ENCODE peak calls at places on chromosomes 2 and 18, in six cellular contexts. One of them, this sample, is unnamed. For H3K27me3, the result is how much of the 10 kb centered on the place peaks cover.

GRCh38 chr18:54749291-54749690 is 79.0 kb upstream of the RAB27B start:
- DNase-seq in left ventricle myocardium inferior: no peak
- DNase-seq in AG04450: no peak
- DNase-seq in SK-N-SH: no peak
- DNase-seq in tibial artery: no peak
- DNase-seq in RWPE2: no peak
- DNase-seq in this sample: no peak

GRCh38 chr2:98478861-98479770 is 34.5 kb downstream of the INPP4A start:
- DNase-seq in left ventricle myocardium inferior: no peak
- DNase-seq in AG04450: no peak
- DNase-seq in SK-N-SH: no peak
- DNase-seq in tibial artery: no peak
- DNase-seq in RWPE2: no peak
- DNase-seq in this sample: no peak

GRCh38 chr18:70296289-70296688 is 7.4 kb downstream of the SOCS6 start:
- DNase-seq in left ventricle myocardium inferior: peak
- DNase-seq in AG04450: no peak
- DNase-seq in SK-N-SH: peak
- DNase-seq in tibial artery: no peak
- DNase-seq in RWPE2: no peak
- DNase-seq in this sample: no peak

GRCh38 chr2:147396890-147397289 is 447.9 kb upstream of the ACVR2A start:
- DNase-seq in left ventricle myocardium inferior: no peak
- DNase-seq in AG04450: no peak
- DNase-seq in SK-N-SH: no peak
- DNase-seq in tibial artery: no peak
- DNase-seq in RWPE2: no peak
- DNase-seq in this sample: no peak

GRCh38 chr2:37837576-37838335 is 87.3 kb upstream of the RMDN2 start:
- DNase-seq in left ventricle myocardium inferior: peak
- DNase-seq in AG04450: peak
- DNase-seq in SK-N-SH: no peak
- DNase-seq in tibial artery: no peak
- DNase-seq in RWPE2: no peak
- DNase-seq in this sample: no peak

GRCh38 chr18:21194871-21195771 is 46.9 kb upstream of the GREB1L start:
- DNase-seq in left ventricle myocardium inferior: no peak
- DNase-seq in AG04450: no peak
- DNase-seq in SK-N-SH: peak
- DNase-seq in tibial artery: no peak
- DNase-seq in RWPE2: no peak
- DNase-seq in this sample: no peak

GRCh38 chr2:130370490-130370889 is 14.6 kb downstream of the PTPN18 start:
- DNase-seq in left ventricle myocardium inferior: no peak
- DNase-seq in AG04450: no peak
- DNase-seq in SK-N-SH: no peak
- DNase-seq in tibial artery: no peak
- DNase-seq in RWPE2: no peak
- DNase-seq in this sample: no peak

GRCh38 chr2:110638976-110639695 is 38.7 kb downstream of the BUB1 start:
- DNase-seq in left ventricle myocardium inferior: no peak
- DNase-seq in AG04450: no peak
- DNase-seq in SK-N-SH: no peak
- DNase-seq in tibial artery: no peak
- DNase-seq in RWPE2: no peak
- DNase-seq in this sample: no peak

GRCh38 chr2:158753561-158754302 is 41.4 kb upstream of the DAPL1 start:
- DNase-seq in left ventricle myocardium inferior: peak
- DNase-seq in AG04450: peak
- DNase-seq in SK-N-SH: peak
- DNase-seq in tibial artery: no peak
- DNase-seq in RWPE2: no peak
- DNase-seq in this sample: peak

GRCh38 chr2:127305985-127306585 is 12.1 kb upstream of the ERCC3 start:
- DNase-seq in left ventricle myocardium inferior: no peak
- DNase-seq in AG04450: no peak
- DNase-seq in SK-N-SH: no peak
- DNase-seq in tibial artery: no peak
- DNase-seq in RWPE2: no peak
- DNase-seq in this sample: no peak

GRCh38 chr2:19870792-19871191 is 31.0 kb downstream of the TTC32 start:
- DNase-seq in left ventricle myocardium inferior: no peak
- DNase-seq in AG04450: no peak
- DNase-seq in SK-N-SH: no peak
- DNase-seq in tibial artery: no peak
- DNase-seq in RWPE2: no peak
- DNase-seq in this sample: no peak

GRCh38 chr18:26480897-26481795 is 67.2 kb downstream of the KCTD1 start:
- DNase-seq in left ventricle myocardium inferior: no peak
- DNase-seq in AG04450: peak
- DNase-seq in SK-N-SH: no peak
- DNase-seq in tibial artery: no peak
- DNase-seq in RWPE2: no peak
- DNase-seq in this sample: no peak

GRCh38 chr2:144300632-144301031 is 219.3 kb downstream of the ZEB2 start:
- DNase-seq in left ventricle myocardium inferior: no peak
- DNase-seq in AG04450: no peak
- DNase-seq in SK-N-SH: no peak
- DNase-seq in tibial artery: no peak
- DNase-seq in RWPE2: no peak
- DNase-seq in this sample: no peak

GRCh38 chr2:72750466-72750865 is 75.4 kb downstream of the EXOC6B start:
- DNase-seq in left ventricle myocardium inferior: no peak
- DNase-seq in AG04450: no peak
- DNase-seq in SK-N-SH: no peak
- DNase-seq in tibial artery: no peak
- DNase-seq in RWPE2: no peak
- DNase-seq in this sample: no peak

GRCh38 chr2:216545359-216545758 is 46.7 kb downstream of the RPL37A start:
- DNase-seq in left ventricle myocardium inferior: no peak
- DNase-seq in AG04450: no peak
- DNase-seq in SK-N-SH: no peak
- DNase-seq in tibial artery: no peak
- DNase-seq in RWPE2: no peak
- DNase-seq in this sample: no peak

GRCh38 chr2:29530281-29530680 is 391.1 kb downstream of the ALK start:
- DNase-seq in left ventricle myocardium inferior: no peak
- DNase-seq in AG04450: no peak
- DNase-seq in SK-N-SH: no peak
- DNase-seq in tibial artery: no peak
- DNase-seq in RWPE2: no peak
- DNase-seq in this sample: no peak

GRCh38 chr2:3627500-3628100 is 30.4 kb upstream of the ALLC start:
- DNase-seq in left ventricle myocardium inferior: no peak
- DNase-seq in AG04450: no peak
- DNase-seq in SK-N-SH: no peak
- DNase-seq in tibial artery: peak
- DNase-seq in RWPE2: peak
- DNase-seq in this sample: no peak

GRCh38 chr2:238868616-238869292 is 20.9 kb downstream of the TWIST2 start:
- DNase-seq in left ventricle myocardium inferior: peak
- DNase-seq in AG04450: no peak
- DNase-seq in SK-N-SH: no peak
- DNase-seq in tibial artery: peak
- DNase-seq in RWPE2: no peak
- DNase-seq in this sample: peak

GRCh38 chr18:8946046-8946838 is 156.3 kb upstream of the NDUFV2 start:
- DNase-seq in left ventricle myocardium inferior: no peak
- DNase-seq in AG04450: peak
- DNase-seq in SK-N-SH: no peak
- DNase-seq in tibial artery: no peak
- DNase-seq in RWPE2: no peak
- DNase-seq in this sample: no peak

GRCh38 chr2:106187426-106187825 is 6.7 kb downstream of the UXS1 start:
- DNase-seq in left ventricle myocardium inferior: no peak
- DNase-seq in AG04450: no peak
- DNase-seq in SK-N-SH: no peak
- DNase-seq in tibial artery: no peak
- DNase-seq in RWPE2: no peak
- DNase-seq in this sample: no peak

GRCh38 chr2:128305555-128306080 is 13.1 kb downstream of the HS6ST1 start:
- DNase-seq in left ventricle myocardium inferior: peak
- DNase-seq in AG04450: no peak
- DNase-seq in SK-N-SH: no peak
- DNase-seq in tibial artery: no peak
- DNase-seq in RWPE2: no peak
- DNase-seq in this sample: no peak

GRCh38 chr2:216735086-216735485 is 39.7 kb upstream of the IGFBP5 start:
- DNase-seq in left ventricle myocardium inferior: no peak
- DNase-seq in AG04450: peak
- DNase-seq in SK-N-SH: peak
- DNase-seq in tibial artery: peak
- DNase-seq in RWPE2: no peak
- DNase-seq in this sample: no peak

GRCh38 chr2:48316753-48317750 is 212.9 kb upstream of the STON1 start:
- DNase-seq in left ventricle myocardium inferior: no peak
- DNase-seq in AG04450: no peak
- DNase-seq in SK-N-SH: no peak
- DNase-seq in tibial artery: no peak
- DNase-seq in RWPE2: no peak
- DNase-seq in this sample: no peak

GRCh38 chr2:228747478-228747877 is 523.6 kb downstream of the PID1 start:
- DNase-seq in left ventricle myocardium inferior: no peak
- DNase-seq in AG04450: no peak
- DNase-seq in SK-N-SH: no peak
- DNase-seq in tibial artery: no peak
- DNase-seq in RWPE2: no peak
- DNase-seq in this sample: no peak

GRCh38 chr2:18208956-18209355 is 330.5 kb downstream of the KCNS3 start:
- DNase-seq in left ventricle myocardium inferior: no peak
- DNase-seq in AG04450: no peak
- DNase-seq in SK-N-SH: no peak
- DNase-seq in tibial artery: no peak
- DNase-seq in RWPE2: no peak
- DNase-seq in this sample: no peak

GRCh38 chr2:33214436-33214835 is 262.0 kb upstream of the RASGRP3 start:
- DNase-seq in left ventricle myocardium inferior: no peak
- DNase-seq in AG04450: no peak
- DNase-seq in SK-N-SH: no peak
- DNase-seq in tibial artery: no peak
- DNase-seq in RWPE2: no peak
- DNase-seq in this sample: no peak

GRCh38 chr2:113895301-113895700 is 5.4 kb downstream of the ACTR3 start:
- DNase-seq in left ventricle myocardium inferior: no peak
- DNase-seq in AG04450: no peak
- DNase-seq in SK-N-SH: no peak
- DNase-seq in tibial artery: no peak
- DNase-seq in RWPE2: no peak
- DNase-seq in this sample: no peak

GRCh38 chr2:191026377-191026776 is 12.4 kb upstream of the STAT1 start:
- DNase-seq in left ventricle myocardium inferior: no peak
- DNase-seq in AG04450: no peak
- DNase-seq in SK-N-SH: no peak
- DNase-seq in tibial artery: no peak
- DNase-seq in RWPE2: no peak
- DNase-seq in this sample: no peak

GRCh38 chr2:192983173-192983572 is 788.4 kb upstream of the TMEFF2 start:
- DNase-seq in left ventricle myocardium inferior: no peak
- DNase-seq in AG04450: no peak
- DNase-seq in SK-N-SH: no peak
- DNase-seq in tibial artery: no peak
- DNase-seq in RWPE2: no peak
- DNase-seq in this sample: no peak

GRCh38 chr2:26561918-26562810 is 79.0 kb downstream of the CIB4 start:
- DNase-seq in left ventricle myocardium inferior: peak
- DNase-seq in AG04450: no peak
- DNase-seq in SK-N-SH: peak
- DNase-seq in tibial artery: peak
- DNase-seq in RWPE2: peak
- DNase-seq in this sample: no peak

GRCh38 chr2:26560892-26561291 is 80.3 kb downstream of the CIB4 start:
- DNase-seq in left ventricle myocardium inferior: no peak
- DNase-seq in AG04450: no peak
- DNase-seq in SK-N-SH: no peak
- DNase-seq in tibial artery: no peak
- DNase-seq in RWPE2: peak
- DNase-seq in this sample: no peak

GRCh38 chr2:26562811-26563645 is 78.1 kb downstream of the CIB4 start:
- DNase-seq in left ventricle myocardium inferior: no peak
- DNase-seq in AG04450: no peak
- DNase-seq in SK-N-SH: no peak
- DNase-seq in tibial artery: peak
- DNase-seq in RWPE2: peak
- DNase-seq in this sample: peak

GRCh38 chr2:26559556-26559955 is 81.6 kb downstream of the CIB4 start:
- DNase-seq in left ventricle myocardium inferior: no peak
- DNase-seq in AG04450: no peak
- DNase-seq in SK-N-SH: no peak
- DNase-seq in tibial artery: peak
- DNase-seq in RWPE2: peak
- DNase-seq in this sample: no peak

GRCh38 chr2:26561376-26561775 is 79.8 kb downstream of the CIB4 start:
- DNase-seq in left ventricle myocardium inferior: no peak
- DNase-seq in AG04450: no peak
- DNase-seq in SK-N-SH: no peak
- DNase-seq in tibial artery: peak
- DNase-seq in RWPE2: peak
- DNase-seq in this sample: no peak
- H3K27me3 ChIP-seq in left ventricle myocardium inferior: half or more
- H3K27me3 ChIP-seq in AG04450: half or more
- H3K27me3 ChIP-seq in SK-N-SH: half or more
- H3K27me3 ChIP-seq in tibial artery: under half
- H3K27me3 ChIP-seq in RWPE2: half or more
- H3K27me3 ChIP-seq in this sample: under half

GRCh38 chr18:36129300-36130038 is at the start of the genes ELP2 and SLC39A6:
- DNase-seq in left ventricle myocardium inferior: peak
- DNase-seq in AG04450: peak
- DNase-seq in SK-N-SH: peak
- DNase-seq in tibial artery: peak
- DNase-seq in RWPE2: peak
- DNase-seq in this sample: peak
- TF ChIP-seq CTCF in left ventricle myocardium inferior: peak
- TF ChIP-seq CTCF in AG04450: no peak
- TF ChIP-seq CTCF in SK-N-SH: no peak
- TF ChIP-seq CTCF in tibial artery: no peak
- TF ChIP-seq CTCF in RWPE2: no peak
- TF ChIP-seq CTCF in this sample: no peak

DNA sequence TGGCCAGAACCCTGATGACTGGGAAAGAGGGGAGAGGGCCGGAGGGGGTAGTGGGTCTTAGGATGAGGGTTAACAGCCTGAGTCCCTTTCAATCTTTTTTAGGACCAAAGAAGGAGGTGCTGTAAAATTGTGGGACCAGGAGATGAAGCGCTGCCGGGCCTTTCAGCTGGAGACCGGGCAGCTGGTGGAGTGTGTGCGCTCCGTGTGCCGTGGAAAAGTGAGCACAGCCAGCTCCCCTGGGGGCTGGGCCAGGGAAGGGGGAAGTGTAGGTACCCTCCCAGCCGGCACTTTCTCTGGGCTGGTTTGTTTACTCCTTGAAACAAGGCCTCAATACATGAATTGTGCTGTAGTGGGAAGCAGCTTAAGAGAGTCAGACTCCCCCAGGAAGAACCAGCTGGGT is 90.1 kb downstream of the RTN4 start:
- DNase-seq in left ventricle myocardium inferior: no peak
- DNase-seq in AG04450: no peak
- DNase-seq in SK-N-SH: no peak
- DNase-seq in tibial artery: no peak
- DNase-seq in RWPE2: no peak
- DNase-seq in this sample: no peak
- H3K27me3 ChIP-seq in left ventricle myocardium inferior: half or more
- H3K27me3 ChIP-seq in AG04450: under half
- H3K27me3 ChIP-seq in SK-N-SH: under half
- H3K27me3 ChIP-seq in tibial artery: under half
- H3K27me3 ChIP-seq in RWPE2: under half
- H3K27me3 ChIP-seq in this sample: under half

GRCh38 chr2:241066893-241067341 is 35.2 kb downstream of the MTERF4 start:
- DNase-seq in left ventricle myocardium inferior: no peak
- DNase-seq in AG04450: no peak
- DNase-seq in SK-N-SH: peak
- DNase-seq in tibial artery: no peak
- DNase-seq in RWPE2: no peak
- DNase-seq in this sample: no peak
- TF ChIP-seq CTCF in left ventricle myocardium inferior: no peak
- TF ChIP-seq CTCF in AG04450: no peak
- TF ChIP-seq CTCF in SK-N-SH: no peak
- TF ChIP-seq CTCF in tibial artery: no peak
- TF ChIP-seq CTCF in RWPE2: no peak
- TF ChIP-seq CTCF in this sample: no peak

This sample was measured in prostate gland.